ENCODE peak calls at places on chromosomes 6 and 20, in eight cellular contexts. B is stimulated activated CD8-positive, alpha-beta memory T cell treated with anti-CD3 and anti-CD28 coated beads, Interleukin-15, amount 100 ng/mL, for 24 hours; R is endodermal cell; Z is GM12865; X is stimulated activated CD4-positive, alpha-beta T cell treated with anti-CD3 and anti-CD28 coated beads, Interleukin-1b, Interleukin-23, amount 100 ng/mL, for 1 hour; K is CD8-positive, alpha-beta T cell; V is myocyte; W is coronary artery. A is an unnamed sample.

GRCh38 chr6:14200047-14200446 is 82.5 kb downstream of the CD83 start:
- DNase-seq in X (no peak), V (no peak), Z (no peak), B (no peak), R (no peak), W (no peak), K (no peak), A (no peak)

GRCh38 chr6:79864421-79864820 is 82.9 kb downstream of the ELOVL4 start:
- DNase-seq in W (no peak), B (no peak), V (no peak), K (no peak), R (no peak), Z (no peak), X (no peak), A (no peak)

GRCh38 chr20:45247860-45248259 is 6.5 kb downstream of the SLPI start:
- DNase-seq in X (no peak), W (no peak), K (no peak), V (no peak), Z (no peak), B (no peak), R (no peak), A (no peak)

GRCh38 chr6:45757443-45758121 is 258.1 kb downstream of the CLIC5 start:
- DNase-seq in W (no peak), V (no peak), B (no peak), K (no peak), R (no peak), X (no peak), Z (no peak), A (no peak)

GRCh38 chr6:129672883-129673631 is 36.9 kb downstream of the ARHGAP18 start:
- DNase-seq in R (no peak), V (peak), B (no peak), K (no peak), X (no peak), W (no peak), Z (peak), A (peak)

GRCh38 chr6:14110001-14110818 is 7.4 kb upstream of the CD83 start:
- DNase-seq in X (no peak), V (no peak), B (no peak), K (no peak), Z (peak), W (no peak), R (no peak), A (no peak)

GRCh38 chr6:163338671-163339405 is 75.7 kb upstream of the QKI start:
- DNase-seq in K (no peak), R (no peak), X (no peak), Z (no peak), B (no peak), V (peak), W (no peak), A (no peak)

GRCh38 chr6:131949909-131950766 is 1.0 kb downstream of the CCN2 start:
- DNase-seq in V (peak), X (no peak), B (no peak), Z (no peak), W (peak), R (peak), K (no peak), A (peak)

GRCh38 chr6:54009052-54009654 is 102.1 kb upstream of the MLIP start:
- DNase-seq in K (no peak), B (no peak), W (no peak), R (no peak), X (no peak), Z (no peak), V (no peak), A (no peak)

GRCh38 chr6:13068558-13069210 is 259.7 kb downstream of the TBC1D7 start:
- DNase-seq in R (peak), K (no peak), B (no peak), X (no peak), W (no peak), Z (no peak), V (no peak), A (no peak)

GRCh38 chr20:59068534-59068933 is 25.9 kb upstream of the PRELID3B start:
- DNase-seq in V (no peak), R (no peak), B (no peak), W (no peak), K (no peak), X (no peak), Z (no peak), A (no peak)

GRCh38 chr6:98039876-98040605 is 757.0 kb upstream of the MMS22L start:
- DNase-seq in B (no peak), K (no peak), V (no peak), R (peak), W (no peak), X (no peak), Z (no peak), A (peak)

GRCh38 chr6:27168586-27169443 is 78.7 kb upstream of the PRSS16 start:
- DNase-seq in W (no peak), V (peak), X (no peak), Z (no peak), R (no peak), B (no peak), K (no peak), A (peak)

GRCh38 chr6:73801652-73802268 is 105.8 kb downstream of the CD109 start:
- DNase-seq in B (no peak), R (no peak), W (no peak), Z (no peak), X (no peak), V (no peak), K (no peak), A (no peak)

GRCh38 chr20:51156796-51157119 is 133.9 kb upstream of the KCNG1 start:
- DNase-seq in V (no peak), X (no peak), Z (no peak), B (no peak), W (no peak), K (no peak), R (no peak), A (no peak)

GRCh38 chr6:56400273-56400672 is 152.9 kb upstream of the COL21A1 start:
- DNase-seq in R (no peak), K (no peak), W (no peak), Z (no peak), X (no peak), B (no peak), V (no peak), A (no peak)

GRCh38 chr6:89944826-89945407 is 50.6 kb downstream of the GJA10 start:
- DNase-seq in Z (peak), W (no peak), B (no peak), V (no peak), X (no peak), R (no peak), K (no peak), A (no peak)

GRCh38 chr20:2122921-2123320 is 21.3 kb downstream of the STK35 start:
- DNase-seq in B (no peak), K (no peak), X (no peak), W (no peak), R (no peak), Z (no peak), V (no peak), A (no peak)

GRCh38 chr6:7535498-7535897 is 6.0 kb upstream of the DSP start:
- DNase-seq in Z (no peak), W (no peak), R (no peak), X (no peak), K (no peak), B (no peak), V (peak), A (no peak)

GRCh38 chr6:114125597-114125996 is 154.6 kb upstream of the HDAC2 start:
- DNase-seq in V (no peak), K (no peak), Z (no peak), W (no peak), X (no peak), R (no peak), B (no peak), A (no peak)

GRCh38 chr6:142763205-142763604 is 181.8 kb downstream of the HIVEP2 start:
- DNase-seq in V (peak), K (no peak), Z (no peak), B (no peak), R (no peak), W (no peak), X (no peak), A (no peak)

GRCh38 chr6:11711644-11711993 is 67.0 kb downstream of the ADTRP start:
- DNase-seq in W (no peak), V (no peak), Z (peak), X (no peak), R (no peak), K (no peak), B (no peak), A (no peak)

GRCh38 chr6:36743538-36744441 is 46.2 kb downstream of the RAB44 start:
- DNase-seq in Z (no peak), V (no peak), B (no peak), W (no peak), K (no peak), X (no peak), R (no peak), A (no peak)

GRCh38 chr20:59787186-59787890 is 146.1 kb downstream of the SYCP2 start:
- DNase-seq in W (peak), K (no peak), V (no peak), B (no peak), R (no peak), Z (no peak), X (no peak), A (no peak)

GRCh38 chr20:20375862-20376261 is 8.0 kb downstream of the INSM1 start:
- DNase-seq in B (no peak), R (no peak), Z (no peak), W (no peak), K (no peak), X (no peak), V (no peak), A (no peak)

GRCh38 chr6:170221753-170222400 is 69.0 kb downstream of the DLL1 start:
- DNase-seq in K (no peak), V (no peak), W (no peak), X (no peak), Z (no peak), B (no peak), R (peak), A (no peak)

GRCh38 chr6:47446974-47447373 is 30.6 kb upstream of the CD2AP start:
- DNase-seq in X (no peak), V (no peak), K (no peak), B (no peak), W (no peak), Z (no peak), R (no peak), A (no peak)

GRCh38 chr20:2051920-2052319 is 49.7 kb upstream of the STK35 start:
- DNase-seq in V (no peak), K (no peak), W (no peak), X (no peak), Z (no peak), R (no peak), B (no peak), A (peak)

GRCh38 chr20:44483112-44483511 is 7.4 kb downstream of the TTPAL start:
- DNase-seq in V (no peak), K (no peak), W (no peak), B (no peak), Z (no peak), X (no peak), R (no peak), A (no peak)

GRCh38 chr20:37354210-37355195 is 8.6 kb downstream of the SRC start:
- DNase-seq in K (no peak), X (no peak), R (peak), V (no peak), W (peak), B (no peak), Z (no peak), A (no peak)

GRCh38 chr6:14502551-14502950 is 385.0 kb downstream of the CD83 start:
- DNase-seq in K (no peak), B (no peak), W (no peak), Z (no peak), X (no peak), V (no peak), R (no peak), A (no peak)

GRCh38 chr20:19976595-19977372 is 40.4 kb upstream of the NAA20 start:
- DNase-seq in X (no peak), R (peak), B (no peak), W (no peak), Z (no peak), K (no peak), V (peak), A (peak)